ENCODE peak calls at places on chromosomes 12 and 14, in six cellular contexts. P, F, Z, X, A and B are unnamed samples.

GRCh38 chr12:110737532-110737931 is 5.2 kb downstream of the PPP1CC start:
- DNase-seq in P (no peak), F (no peak), Z (no peak), X (no peak), A (no peak), B (no peak)

GRCh38 chr14:35867280-35867629 is 41.1 kb downstream of the BRMS1L start:
- DNase-seq in P (no peak), F (no peak), Z (no peak), X (no peak), A (peak; percentile 5), B (no peak)

GRCh38 chr12:42094277-42094676 is 50.4 kb downstream of the GXYLT1 start:
- DNase-seq in P (no peak), F (no peak), Z (peak; percentile 31), X (peak; percentile 68), A (peak; percentile 72), B (peak; percentile 47)

GRCh38 chr14:80764496-80764895 is 177.0 kb downstream of the CEP128 start:
- DNase-seq in P (no peak), F (no peak), Z (no peak), X (peak; percentile 27), A (peak; percentile 34), B (no peak)

GRCh38 chr12:42326466-42327226 is 679 bp downstream of the PPHLN1 start:
- DNase-seq in P (no peak), F (no peak), Z (peak; percentile 14), X (peak; percentile 78), A (peak; percentile 27), B (peak; percentile 16)

GRCh38 chr12:71636704-71637115 is 26.9 kb downstream of the ZFC3H1 start:
- DNase-seq in P (no peak), F (no peak), Z (peak; percentile 78), X (peak; percentile 51), A (peak; percentile 72), B (no peak)

GRCh38 chr12:122895757-122896636 is at the start of gene VPS37B:
- DNase-seq in P (peak; percentile 80), F (peak; percentile 75), Z (peak; percentile 98), X (peak; percentile 76), A (peak; percentile 90), B (peak; percentile 93)

GRCh38 chr14:87133073-87133815 is 859.7 kb downstream of the GALC start:
- DNase-seq in P (no peak), F (no peak), Z (no peak), X (peak; percentile 95), A (peak; percentile 94), B (no peak)

GRCh38 chr14:55911794-55912193 is 206.4 kb upstream of the PELI2 start:
- DNase-seq in P (no peak), F (no peak), Z (no peak), X (peak; percentile 91), A (no peak), B (no peak)

DNA sequence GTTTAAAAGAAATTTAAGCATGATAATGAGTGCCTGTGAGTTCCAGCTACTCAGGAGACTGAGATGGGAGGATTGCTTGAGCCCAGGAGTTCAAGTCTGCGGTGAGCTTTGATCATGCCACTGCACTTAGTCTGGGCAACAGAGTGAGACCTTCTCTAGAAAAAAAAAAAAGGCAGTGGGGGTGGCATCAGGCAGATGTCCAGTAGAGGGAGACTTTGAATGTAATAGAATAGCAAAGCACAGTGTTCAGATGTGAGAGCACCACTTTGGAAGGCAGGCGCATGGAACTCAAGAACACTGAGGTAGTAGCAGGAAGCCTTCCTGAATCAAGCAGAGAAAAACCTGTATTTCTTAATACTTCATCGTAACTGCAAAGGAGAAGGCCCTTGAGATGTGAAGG is 394.5 kb upstream of the GARIN6 start:
- DNase-seq in P (no peak), F (no peak), Z (peak; percentile 18), X (no peak), A (no peak), B (no peak)
- TF ChIP-seq CTCF in P (no peak), F (no peak), Z (no peak), X (peak; percentile 13), A (no peak), B (no peak)

GRCh38 chr12:98861232-98861631 is 216.1 kb downstream of the APAF1 start:
- DNase-seq in P (no peak), F (no peak), Z (no peak), X (no peak), A (no peak), B (no peak)

GRCh38 chr12:98864363-98864762 is 219.3 kb downstream of the APAF1 start:
- DNase-seq in P (no peak), F (no peak), Z (no peak), X (no peak), A (no peak), B (no peak)

GRCh38 chr12:98868076-98868475 is 223.0 kb downstream of the APAF1 start:
- DNase-seq in P (no peak), F (no peak), Z (no peak), X (no peak), A (no peak), B (no peak)

GRCh38 chr12:98868538-98868937 is 223.4 kb downstream of the APAF1 start:
- DNase-seq in P (no peak), F (no peak), Z (no peak), X (no peak), A (no peak), B (no peak)

DNA sequence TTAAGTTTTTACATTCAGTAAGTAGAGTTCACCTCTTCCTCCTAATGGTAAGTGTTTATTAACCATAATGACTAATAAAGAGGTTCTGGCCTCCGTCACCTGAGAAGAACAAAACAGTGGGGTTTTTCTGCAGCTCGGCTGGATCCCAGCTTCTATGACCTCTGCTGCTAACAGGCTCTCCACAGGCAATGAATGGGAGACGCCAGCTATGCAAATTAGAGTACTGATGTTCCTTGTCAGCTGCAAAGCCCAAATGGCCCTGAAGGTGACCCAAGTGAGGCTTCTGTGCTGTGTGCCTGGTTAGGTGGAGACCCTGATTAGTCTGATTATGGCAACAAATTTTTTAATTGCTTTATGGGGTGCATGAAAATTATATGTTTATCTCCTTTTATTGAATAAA is 218.1 kb downstream of the APAF1 start:
- DNase-seq in P (no peak), F (peak; percentile 49), Z (no peak), X (no peak), A (no peak), B (no peak)
- TF ChIP-seq CTCF in P (no peak), F (no peak), Z (no peak), X (no peak), A (no peak), B (no peak)

GRCh38 chr12:58186914-58187313 is 245.5 kb downstream of the ATP23 start:
- DNase-seq in P (no peak), F (no peak), Z (no peak), X (no peak), A (no peak), B (no peak)

GRCh38 chr12:58190624-58191023 is 249.3 kb downstream of the ATP23 start:
- DNase-seq in P (no peak), F (no peak), Z (no peak), X (no peak), A (no peak), B (no peak)

DNA sequence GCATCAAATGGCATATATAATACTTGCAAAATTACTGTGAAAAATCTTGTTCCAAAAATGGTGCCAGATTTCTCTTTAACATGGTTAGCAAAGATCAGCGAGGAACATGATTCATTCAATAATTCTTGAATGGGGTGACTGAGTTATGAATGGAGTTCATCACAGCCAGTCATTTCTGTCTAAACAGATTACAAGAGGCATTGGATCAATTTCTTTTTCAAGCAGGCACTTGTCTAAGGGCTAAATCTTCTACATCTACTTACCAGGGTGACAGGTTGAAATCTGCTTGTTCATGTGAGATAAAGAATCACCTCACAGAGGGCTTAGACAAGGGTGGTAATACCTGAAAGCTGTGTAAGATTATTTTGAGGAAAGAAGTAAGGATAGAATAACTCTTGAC is 247.7 kb downstream of the ATP23 start:
- DNase-seq in P (no peak), F (no peak), Z (no peak), X (no peak), A (no peak), B (no peak)
- TF ChIP-seq CTCF in P (no peak), F (no peak), Z (no peak), X (no peak), A (no peak), B (no peak)

GRCh38 chr12:51372021-51372420 is 19.2 kb downstream of the GALNT6 start:
- DNase-seq in P (no peak), F (no peak), Z (no peak), X (no peak), A (no peak), B (no peak)
- TF ChIP-seq CTCF in P (no peak), F (no peak), Z (no peak), X (no peak), A (no peak), B (no peak)

DNA sequence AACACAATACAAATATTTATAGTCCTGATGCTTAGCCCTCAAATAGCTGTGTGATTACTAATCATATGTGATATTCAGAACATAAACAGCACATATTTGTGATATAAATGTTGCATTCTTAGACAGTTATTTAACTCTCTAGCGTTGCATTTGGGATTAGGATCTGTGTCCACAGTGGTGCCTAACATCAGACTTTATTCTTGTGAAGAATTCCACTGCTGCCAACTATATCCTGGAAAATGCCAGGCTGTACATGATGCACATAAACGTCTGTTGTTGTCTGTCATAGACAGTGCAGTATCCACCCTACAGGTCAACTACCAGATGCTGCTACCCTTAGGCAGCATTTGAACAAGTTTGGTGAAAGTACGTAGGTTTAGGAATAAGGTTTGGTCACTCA is 39.0 kb downstream of the SLC38A4 start:
- DNase-seq in P (no peak), F (no peak), Z (peak; percentile 7), X (peak; percentile 62), A (peak; percentile 85), B (no peak)
- TF ChIP-seq CTCF in P (no peak), F (no peak), Z (no peak), X (no peak), A (no peak), B (no peak)

GRCh38 chr12:6492838-6493579 is at the start of gene MRPL51:
- DNase-seq in P (peak; percentile 94), F (peak; percentile 98), Z (peak; percentile 98), X (peak; percentile 85), A (peak; percentile 90), B (peak; percentile 97)

GRCh38 chr12:6493580-6494350 is at the start of gene NCAPD2:
- DNase-seq in P (peak; percentile 93), F (peak; percentile 93), Z (peak; percentile 98), X (peak; percentile 88), A (peak; percentile 93), B (peak; percentile 98)

GRCh38 chr12:6489449-6489848 is 3.6 kb downstream of the MRPL51 start:
- DNase-seq in P (no peak), F (no peak), Z (no peak), X (no peak), A (no peak), B (no peak)

GRCh38 chr12:6494968-6495367 is 1.1 kb downstream of the NCAPD2 start:
- DNase-seq in P (no peak), F (no peak), Z (no peak), X (no peak), A (no peak), B (no peak)

GRCh38 chr12:6494351-6494743 is 445 bp downstream of the NCAPD2 start:
- DNase-seq in P (no peak), F (no peak), Z (no peak), X (no peak), A (no peak), B (peak; percentile 36)
- TF ChIP-seq CTCF in P (no peak), F (no peak), Z (no peak), X (peak; percentile 12), A (no peak), B (no peak)

DNA sequence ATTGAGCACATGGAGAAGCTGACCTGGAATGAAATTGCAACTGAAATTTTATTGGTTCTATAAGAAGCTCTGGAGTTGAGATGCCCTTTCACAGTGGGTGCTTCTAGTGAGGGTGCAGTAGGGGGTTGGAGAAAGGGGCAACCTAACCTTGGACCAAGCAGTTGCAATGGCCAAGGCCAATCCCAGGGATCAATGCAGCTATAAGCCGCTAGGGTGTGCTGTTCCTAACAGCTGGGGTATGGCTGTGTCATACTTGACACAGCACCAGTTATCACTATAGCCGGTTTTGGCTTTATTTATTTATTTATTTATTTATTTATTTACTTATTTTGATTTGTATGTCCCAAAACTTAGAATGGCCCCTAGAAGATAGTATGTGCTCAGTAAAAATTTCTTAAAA is 505.9 kb downstream of the FLRT2 start:
- DNase-seq in P (no peak), F (peak; percentile 65), Z (peak; percentile 31), X (no peak), A (no peak), B (peak; percentile 10)
- TF ChIP-seq CTCF in P (no peak), F (peak; percentile 75), Z (no peak), X (no peak), A (peak; percentile 18), B (no peak)